ENCODE peak calls at places on chromosomes 7 and 10, in eight cellular contexts. W is CD8-positive, alpha-beta T cell; X is neuronal stem cell; Z is SK-N-SH; M is aorta; U is hepatocyte; D is CD8-positive, alpha-beta memory T cell; J is left lung. I is an unnamed sample.

GRCh38 chr7:97004931-97005763 is at the start of gene DLX6:
- DNase-seq in X (peak; percentile 81), M (peak; percentile 56), D (no peak), Z (peak; percentile 99), J (peak; percentile 33), W (no peak), U (peak; percentile 87), I (peak; percentile 96)

GRCh38 chr7:148332191-148332590 is 258.4 kb upstream of the C7orf33 start:
- DNase-seq in J (no peak), X (no peak), D (no peak), W (no peak), M (no peak), Z (no peak), U (no peak), I (no peak)

GRCh38 chr10:129769381-129770116 is 194.5 kb downstream of the EBF3 start:
- DNase-seq in J (peak; percentile 54), U (no peak), W (no peak), M (no peak), D (no peak), Z (no peak), X (no peak), I (no peak)

GRCh38 chr7:158328376-158329013 is 259.1 kb downstream of the PTPRN2 start:
- DNase-seq in W (no peak), X (no peak), M (no peak), U (no peak), D (no peak), Z (no peak), J (no peak), I (no peak)

GRCh38 chr10:14010083-14010551 is 320.6 kb downstream of the FRMD4A start:
- DNase-seq in J (no peak), M (no peak), W (no peak), D (no peak), X (no peak), Z (no peak), U (no peak), I (peak; percentile 50)

GRCh38 chr10:4170633-4171314 is 385.8 kb upstream of the KLF6 start:
- DNase-seq in J (no peak), X (no peak), W (no peak), U (peak; percentile 28), M (no peak), D (no peak), Z (no peak), I (no peak)

GRCh38 chr7:93830141-93830925 is 60.2 kb downstream of the TFPI2 start:
- DNase-seq in D (no peak), Z (no peak), M (no peak), J (no peak), X (no peak), W (no peak), U (no peak), I (no peak)

GRCh38 chr10:49176310-49177268 is 11.6 kb downstream of the TMEM273 start:
- DNase-seq in Z (no peak), M (no peak), U (no peak), D (no peak), W (no peak), J (peak; percentile 62), X (no peak), I (no peak)

GRCh38 chr7:2732388-2732787 is 44.4 kb downstream of the AMZ1 start:
- DNase-seq in D (no peak), W (no peak), J (no peak), Z (no peak), X (no peak), U (no peak), M (no peak), I (no peak)

GRCh38 chr10:132904814-132905649 is 37.3 kb downstream of the CFAP46 start:
- DNase-seq in D (no peak), Z (no peak), W (no peak), X (no peak), U (no peak), M (no peak), J (peak; percentile 35), I (no peak)

GRCh38 chr10:13593560-13593959 is 6.8 kb downstream of the PRPF18 start:
- DNase-seq in W (no peak), U (no peak), D (no peak), Z (no peak), J (no peak), M (no peak), X (no peak), I (no peak)

GRCh38 chr7:69577221-69577620 is 21.1 kb upstream of the AUTS2 start:
- DNase-seq in X (no peak), J (no peak), D (no peak), M (no peak), W (no peak), Z (no peak), U (peak; percentile 19), I (no peak)

GRCh38 chr10:125166658-125167057 is 6.3 kb upstream of the CTBP2 start:
- DNase-seq in W (no peak), D (no peak), J (no peak), Z (no peak), M (no peak), X (no peak), U (no peak), I (no peak)

GRCh38 chr10:125171402-125172316 is 11.3 kb upstream of the CTBP2 start:
- DNase-seq in D (no peak), J (no peak), Z (no peak), W (no peak), M (no peak), X (no peak), U (no peak), I (no peak)

GRCh38 chr10:125169279-125169678 is 8.9 kb upstream of the CTBP2 start:
- DNase-seq in U (no peak), M (no peak), W (no peak), J (no peak), X (no peak), Z (peak; percentile 53), D (no peak), I (no peak)

GRCh38 chr10:125172694-125173093 is 12.3 kb upstream of the CTBP2 start:
- DNase-seq in W (no peak), U (no peak), X (no peak), J (no peak), D (no peak), M (no peak), Z (no peak), I (no peak)

GRCh38 chr10:125169915-125170314 is 9.6 kb upstream of the CTBP2 start:
- DNase-seq in Z (no peak), D (no peak), X (no peak), M (no peak), W (no peak), J (no peak), U (no peak), I (no peak)
- H3K27me3 ChIP-seq in Z (peaks cover 6% of the 10 kb centered on the region), D (no peaks in the 10 kb centered on the region), X (no peaks in the 10 kb centered on the region), M (no peaks in the 10 kb centered on the region), W (no peaks in the 10 kb centered on the region), J (no peaks in the 10 kb centered on the region), U (no peaks in the 10 kb centered on the region), I (no peaks in the 10 kb centered on the region)

DNA sequence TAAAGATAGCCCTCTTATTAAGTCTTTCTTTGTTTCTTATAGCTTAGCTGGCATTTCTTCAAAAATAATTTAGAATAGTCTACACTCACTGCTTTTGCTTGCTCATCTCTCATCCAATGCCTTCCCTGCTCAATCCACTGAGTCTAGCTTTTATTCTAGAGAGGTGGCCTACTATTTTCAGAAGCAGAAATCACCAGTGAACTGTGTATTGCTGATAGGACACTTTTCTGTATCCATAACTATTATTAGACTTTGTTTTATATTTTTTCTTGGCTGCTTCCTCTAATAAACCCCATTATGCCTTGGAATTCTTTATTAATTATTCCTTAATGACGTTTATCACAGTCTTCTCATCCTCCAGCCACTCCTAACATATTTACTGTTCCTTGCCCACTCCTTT is 206.8 kb downstream of the SEMA3A start:
- DNase-seq in J (no peak), D (no peak), W (no peak), M (no peak), U (no peak), Z (no peak), X (no peak), I (no peak)
- H3K27me3 ChIP-seq in J (no peaks in the 10 kb centered on the region), D (no peaks in the 10 kb centered on the region), W (no peaks in the 10 kb centered on the region), M (no peaks in the 10 kb centered on the region), U (no peaks in the 10 kb centered on the region), Z (no peaks in the 10 kb centered on the region), X (no peaks in the 10 kb centered on the region), I (no peaks in the 10 kb centered on the region)

DNA sequence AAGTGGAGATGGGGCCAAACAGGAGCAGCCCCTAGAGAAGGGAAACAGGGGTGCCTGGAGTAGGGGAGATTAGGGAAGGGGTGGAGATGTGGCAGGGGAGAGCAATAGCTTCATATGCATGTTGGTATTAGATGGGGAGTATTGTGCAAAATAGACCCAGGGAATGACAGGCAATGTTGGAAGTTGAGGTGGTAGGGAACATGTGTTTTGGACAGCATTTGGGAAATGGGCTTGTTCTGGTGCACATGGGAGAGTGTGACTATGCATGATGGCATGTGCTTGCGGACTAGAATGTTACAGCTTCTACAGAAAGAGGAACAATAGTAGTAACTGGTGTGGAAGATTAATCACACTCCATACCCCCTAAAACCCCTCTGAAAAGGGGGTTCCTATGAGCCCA is 10.4 kb downstream of the PAX2 start:
- DNase-seq in D (no peak), X (no peak), J (no peak), U (no peak), M (no peak), Z (no peak), W (no peak), I (no peak)
- H3K27me3 ChIP-seq in D (peaks cover 31% of the 10 kb centered on the region), X (peaks cover 56% of the 10 kb centered on the region), J (peaks cover 59% of the 10 kb centered on the region), U (peaks cover 96% of the 10 kb centered on the region), M (no peaks in the 10 kb centered on the region), Z (peaks cover 86% of the 10 kb centered on the region), W (peaks cover 15% of the 10 kb centered on the region), I (peaks cover 61% of the 10 kb centered on the region)

DNA sequence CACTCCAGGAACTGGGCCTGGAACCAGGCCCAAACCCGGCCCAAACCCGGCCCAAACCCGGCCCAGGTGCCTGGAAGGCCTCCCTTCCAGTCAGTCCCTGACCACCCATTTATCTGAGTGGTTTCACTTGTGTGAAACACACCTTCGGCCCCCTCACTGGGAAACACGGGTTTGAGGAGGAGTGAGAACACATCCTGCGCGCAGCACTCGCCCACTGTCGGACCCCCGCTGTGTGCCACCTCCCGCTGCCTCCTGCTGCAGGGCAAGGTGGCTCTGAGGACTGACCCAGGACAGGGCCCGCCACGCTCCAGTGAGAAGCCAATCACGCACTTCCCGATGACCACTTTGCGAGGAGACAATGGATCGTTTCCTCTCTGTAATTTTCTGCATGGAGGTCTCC is 197.5 kb downstream of the BUB3 start:
- DNase-seq in Z (no peak), W (no peak), M (no peak), D (no peak), J (no peak), X (no peak), U (no peak), I (no peak)
- H3K27me3 ChIP-seq in Z (no peaks in the 10 kb centered on the region), W (no peaks in the 10 kb centered on the region), M (no peaks in the 10 kb centered on the region), D (no peaks in the 10 kb centered on the region), J (no peaks in the 10 kb centered on the region), X (peaks cover 7% of the 10 kb centered on the region), U (no peaks in the 10 kb centered on the region), I (no peaks in the 10 kb centered on the region)